ENCODE peak calls at places on chromosomes 13 and 19, in four cellular contexts. P, G, A and Q are unnamed samples.

GRCh38 chr19:34241513-34242337 is 12.6 kb upstream of the GARRE1 start:
- DNase-seq in G (peak), P (no peak), A (no peak), Q (no peak)

GRCh38 chr13:43666403-43666802 is 120.4 kb downstream of the ENOX1 start:
- DNase-seq in G (no peak), A (no peak), P (no peak), Q (no peak)

GRCh38 chr13:93416943-93417342 is 190.3 kb downstream of the GPC6 start:
- DNase-seq in P (no peak), A (no peak), G (no peak), Q (no peak)

GRCh38 chr13:46232281-46232680 is 20.6 kb downstream of the LRRC63 start:
- DNase-seq in G (no peak), P (no peak), A (peak), Q (no peak)

GRCh38 chr13:114010401-114011101 is 36.7 kb upstream of the C13orf46 start:
- DNase-seq in A (no peak), G (no peak), P (no peak), Q (no peak)

GRCh38 chr19:4984448-4984990 is 15.6 kb downstream of the KDM4B start:
- DNase-seq in A (no peak), P (no peak), G (peak), Q (no peak)

GRCh38 chr13:51768378-51768921 is 35.5 kb downstream of the DHRS12 start:
- DNase-seq in A (no peak), G (peak), P (no peak), Q (no peak)

GRCh38 chr19:7689165-7689564 is 8.5 kb downstream of the TRAPPC5 start:
- DNase-seq in A (no peak), G (no peak), P (no peak), Q (no peak)

GRCh38 chr13:44758595-44759221 is 182.6 kb upstream of the TSC22D1 start:
- DNase-seq in G (peak), A (peak), P (no peak), Q (peak)

GRCh38 chr13:33735276-33735675 is 82.7 kb upstream of the RFC3 start:
- DNase-seq in A (no peak), P (no peak), G (no peak), Q (no peak)

GRCh38 chr19:36060430-36060829 is 5.7 kb downstream of the WDR62 start:
- DNase-seq in A (no peak), P (peak), G (peak), Q (peak)

GRCh38 chr19:16750081-16750480 is 30.4 kb downstream of the NWD1 start:
- DNase-seq in G (no peak), P (peak), A (no peak), Q (no peak)